ENCODE peak calls at places on chromosomes 13 and 19, in five cellular contexts. One of them, this sample, is unnamed.

GRCh38 chr13:56903710-56904109 is 237.0 kb upstream of the PRR20A start:
- DNase-seq in Karpas-422: no peak
- DNase-seq in neuronal stem cell: no peak
- DNase-seq in K562: no peak
- DNase-seq in CD8-positive, alpha-beta T cell: no peak
- DNase-seq in this sample: no peak

GRCh38 chr19:4622695-4623421 is 16.5 kb upstream of the TNFAIP8L1 start:
- DNase-seq in Karpas-422: no peak
- DNase-seq in neuronal stem cell: no peak
- DNase-seq in K562: peak
- DNase-seq in CD8-positive, alpha-beta T cell: no peak
- DNase-seq in this sample: peak

GRCh38 chr19:15101479-15102082 is 5.6 kb upstream of the SYDE1 start:
- DNase-seq in Karpas-422: peak
- DNase-seq in neuronal stem cell: no peak
- DNase-seq in K562: peak
- DNase-seq in CD8-positive, alpha-beta T cell: peak
- DNase-seq in this sample: peak

GRCh38 chr13:113411216-113412023 is 41.9 kb downstream of the ADPRHL1 start:
- DNase-seq in Karpas-422: no peak
- DNase-seq in neuronal stem cell: no peak
- DNase-seq in K562: no peak
- DNase-seq in CD8-positive, alpha-beta T cell: no peak
- DNase-seq in this sample: peak

GRCh38 chr19:48395499-48395898 is 2.0 kb downstream of the GRIN2D start:
- DNase-seq in Karpas-422: no peak
- DNase-seq in neuronal stem cell: no peak
- DNase-seq in K562: no peak
- DNase-seq in CD8-positive, alpha-beta T cell: no peak
- DNase-seq in this sample: no peak

GRCh38 chr19:55264531-55264930 is 5.7 kb upstream of the PPP6R1 start:
- DNase-seq in Karpas-422: no peak
- DNase-seq in neuronal stem cell: no peak
- DNase-seq in K562: no peak
- DNase-seq in CD8-positive, alpha-beta T cell: no peak
- DNase-seq in this sample: no peak

GRCh38 chr13:41812851-41813250 is 148.1 kb downstream of the VWA8 start:
- DNase-seq in Karpas-422: peak
- DNase-seq in neuronal stem cell: no peak
- DNase-seq in K562: no peak
- DNase-seq in CD8-positive, alpha-beta T cell: no peak
- DNase-seq in this sample: no peak

GRCh38 chr13:112447761-112448603 is 71.8 kb downstream of the SPACA7 start:
- DNase-seq in Karpas-422: no peak
- DNase-seq in neuronal stem cell: no peak
- DNase-seq in K562: no peak
- DNase-seq in CD8-positive, alpha-beta T cell: no peak
- DNase-seq in this sample: no peak

GRCh38 chr19:58229255-58229639 is 533 bp downstream of the ZNF544 start:
- DNase-seq in Karpas-422: peak
- DNase-seq in neuronal stem cell: no peak
- DNase-seq in K562: no peak
- DNase-seq in CD8-positive, alpha-beta T cell: no peak
- DNase-seq in this sample: peak

GRCh38 chr13:113750554-113751399 is 8.2 kb upstream of the TMEM255B start:
- DNase-seq in Karpas-422: no peak
- DNase-seq in neuronal stem cell: no peak
- DNase-seq in K562: no peak
- DNase-seq in CD8-positive, alpha-beta T cell: no peak
- DNase-seq in this sample: no peak

GRCh38 chr13:69857188-69857821 is 250.3 kb upstream of the ATXN8OS start:
- DNase-seq in Karpas-422: peak
- DNase-seq in neuronal stem cell: peak
- DNase-seq in K562: peak
- DNase-seq in CD8-positive, alpha-beta T cell: no peak
- DNase-seq in this sample: no peak

GRCh38 chr13:39281539-39282150 is 243.4 kb downstream of the NHLRC3 start:
- DNase-seq in Karpas-422: no peak
- DNase-seq in neuronal stem cell: no peak
- DNase-seq in K562: no peak
- DNase-seq in CD8-positive, alpha-beta T cell: no peak
- DNase-seq in this sample: no peak

GRCh38 chr19:58227964-58228583 is 640 bp upstream of the ZNF544 start:
- DNase-seq in Karpas-422: peak
- DNase-seq in neuronal stem cell: peak
- DNase-seq in K562: no peak
- DNase-seq in CD8-positive, alpha-beta T cell: no peak
- DNase-seq in this sample: peak

GRCh38 chr13:87872813-87873212 is 201.6 kb downstream of the SLITRK5 start:
- DNase-seq in Karpas-422: no peak
- DNase-seq in neuronal stem cell: no peak
- DNase-seq in K562: no peak
- DNase-seq in CD8-positive, alpha-beta T cell: no peak
- DNase-seq in this sample: no peak

GRCh38 chr19:1917926-1918325 is 12.7 kb downstream of the ADAT3 start:
- DNase-seq in Karpas-422: no peak
- DNase-seq in neuronal stem cell: no peak
- DNase-seq in K562: no peak
- DNase-seq in CD8-positive, alpha-beta T cell: no peak
- DNase-seq in this sample: no peak

GRCh38 chr19:3722443-3723109 is 14.4 kb downstream of the TJP3 start:
- DNase-seq in Karpas-422: no peak
- DNase-seq in neuronal stem cell: no peak
- DNase-seq in K562: peak
- DNase-seq in CD8-positive, alpha-beta T cell: no peak
- DNase-seq in this sample: peak

GRCh38 chr19:35882074-35882832 is 13.9 kb downstream of the APLP1 start:
- DNase-seq in Karpas-422: peak
- DNase-seq in neuronal stem cell: no peak
- DNase-seq in K562: peak
- DNase-seq in CD8-positive, alpha-beta T cell: no peak
- DNase-seq in this sample: peak

GRCh38 chr19:1074512-1075283 is 7.7 kb downstream of the ARHGAP45 start:
- DNase-seq in Karpas-422: peak
- DNase-seq in neuronal stem cell: no peak
- DNase-seq in K562: peak
- DNase-seq in CD8-positive, alpha-beta T cell: peak
- DNase-seq in this sample: no peak

GRCh38 chr19:8988204-8988603 is 22.0 kb downstream of the MUC16 start:
- DNase-seq in Karpas-422: peak
- DNase-seq in neuronal stem cell: no peak
- DNase-seq in K562: peak
- DNase-seq in CD8-positive, alpha-beta T cell: no peak
- DNase-seq in this sample: peak

GRCh38 chr13:25966086-25966485 is 85.7 kb downstream of the SHISA2 start:
- DNase-seq in Karpas-422: no peak
- DNase-seq in neuronal stem cell: no peak
- DNase-seq in K562: no peak
- DNase-seq in CD8-positive, alpha-beta T cell: no peak
- DNase-seq in this sample: no peak

GRCh38 chr19:34904846-34905527 is 21.7 kb upstream of the ZNF30 start:
- DNase-seq in Karpas-422: no peak
- DNase-seq in neuronal stem cell: no peak
- DNase-seq in K562: no peak
- DNase-seq in CD8-positive, alpha-beta T cell: no peak
- DNase-seq in this sample: no peak

GRCh38 chr19:33953023-33953422 is 156.4 kb downstream of the KCTD15 start:
- DNase-seq in Karpas-422: no peak
- DNase-seq in neuronal stem cell: no peak
- DNase-seq in K562: no peak
- DNase-seq in CD8-positive, alpha-beta T cell: no peak
- DNase-seq in this sample: no peak

GRCh38 chr19:57231686-57232085 is 863 bp downstream of the AURKC start:
- DNase-seq in Karpas-422: no peak
- DNase-seq in neuronal stem cell: no peak
- DNase-seq in K562: no peak
- DNase-seq in CD8-positive, alpha-beta T cell: no peak
- DNase-seq in this sample: no peak

GRCh38 chr19:19260417-19260816 is 12.7 kb downstream of the TM6SF2 start:
- DNase-seq in Karpas-422: no peak
- DNase-seq in neuronal stem cell: no peak
- DNase-seq in K562: no peak
- DNase-seq in CD8-positive, alpha-beta T cell: no peak
- DNase-seq in this sample: no peak

GRCh38 chr19:19263886-19264487 is 9.1 kb downstream of the TM6SF2 start:
- DNase-seq in Karpas-422: no peak
- DNase-seq in neuronal stem cell: no peak
- DNase-seq in K562: no peak
- DNase-seq in CD8-positive, alpha-beta T cell: no peak
- DNase-seq in this sample: no peak

GRCh38 chr19:19261350-19262189 is 11.5 kb downstream of the TM6SF2 start:
- DNase-seq in Karpas-422: no peak
- DNase-seq in neuronal stem cell: peak
- DNase-seq in K562: peak
- DNase-seq in CD8-positive, alpha-beta T cell: no peak
- DNase-seq in this sample: no peak

GRCh38 chr19:19260842-19261241 is 12.3 kb downstream of the TM6SF2 start:
- DNase-seq in Karpas-422: no peak
- DNase-seq in neuronal stem cell: no peak
- DNase-seq in K562: no peak
- DNase-seq in CD8-positive, alpha-beta T cell: no peak
- DNase-seq in this sample: no peak

GRCh38 chr19:19262190-19263057 is 10.7 kb downstream of the TM6SF2 start:
- DNase-seq in Karpas-422: no peak
- DNase-seq in neuronal stem cell: no peak
- DNase-seq in K562: peak
- DNase-seq in CD8-positive, alpha-beta T cell: no peak
- DNase-seq in this sample: no peak
- H3K4me3 ChIP-seq in Karpas-422: no peak
- H3K4me3 ChIP-seq in neuronal stem cell: peak
- H3K4me3 ChIP-seq in K562: no peak
- H3K4me3 ChIP-seq in CD8-positive, alpha-beta T cell: no peak
- H3K4me3 ChIP-seq in this sample: no peak

GRCh38 chr19:38565686-38566105 is 52.1 kb downstream of the MAP4K1 start:
- DNase-seq in Karpas-422: no peak
- DNase-seq in neuronal stem cell: no peak
- DNase-seq in K562: no peak
- DNase-seq in CD8-positive, alpha-beta T cell: no peak
- DNase-seq in this sample: no peak
- H3K4me3 ChIP-seq in Karpas-422: peak
- H3K4me3 ChIP-seq in neuronal stem cell: no peak
- H3K4me3 ChIP-seq in K562: no peak
- H3K4me3 ChIP-seq in CD8-positive, alpha-beta T cell: peak
- H3K4me3 ChIP-seq in this sample: no peak

GRCh38 chr19:54096642-54097106 is 3.9 kb downstream of the OSCAR start:
- DNase-seq in Karpas-422: no peak
- DNase-seq in neuronal stem cell: no peak
- DNase-seq in K562: peak
- DNase-seq in CD8-positive, alpha-beta T cell: no peak
- DNase-seq in this sample: no peak
- H3K4me3 ChIP-seq in Karpas-422: no peak
- H3K4me3 ChIP-seq in neuronal stem cell: no peak
- H3K4me3 ChIP-seq in K562: peak
- H3K4me3 ChIP-seq in CD8-positive, alpha-beta T cell: no peak
- H3K4me3 ChIP-seq in this sample: no peak

GRCh38 chr19:10105241-10106099 is 692 bp upstream of the PPAN start:
- DNase-seq in Karpas-422: no peak
- DNase-seq in neuronal stem cell: no peak
- DNase-seq in K562: peak
- DNase-seq in CD8-positive, alpha-beta T cell: peak
- DNase-seq in this sample: no peak

GRCh38 chr19:10106100-10106936 is at the start of gene PPAN:
- DNase-seq in Karpas-422: peak
- DNase-seq in neuronal stem cell: peak
- DNase-seq in K562: peak
- DNase-seq in CD8-positive, alpha-beta T cell: peak
- DNase-seq in this sample: peak

GRCh38 chr19:10109528-10109927 is 2.0 kb upstream of the P2RY11 start:
- DNase-seq in Karpas-422: no peak
- DNase-seq in neuronal stem cell: no peak
- DNase-seq in K562: peak
- DNase-seq in CD8-positive, alpha-beta T cell: no peak
- DNase-seq in this sample: no peak

GRCh38 chr19:10107254-10107653 is 1.1 kb downstream of the PPAN start:
- DNase-seq in Karpas-422: no peak
- DNase-seq in neuronal stem cell: no peak
- DNase-seq in K562: peak
- DNase-seq in CD8-positive, alpha-beta T cell: no peak
- DNase-seq in this sample: no peak

GRCh38 chr19:10107817-10108367 is 1.7 kb downstream of the PPAN start:
- DNase-seq in Karpas-422: no peak
- DNase-seq in neuronal stem cell: no peak
- DNase-seq in K562: peak
- DNase-seq in CD8-positive, alpha-beta T cell: no peak
- DNase-seq in this sample: no peak
- H3K4me3 ChIP-seq in Karpas-422: peak
- H3K4me3 ChIP-seq in neuronal stem cell: peak
- H3K4me3 ChIP-seq in K562: peak
- H3K4me3 ChIP-seq in CD8-positive, alpha-beta T cell: no peak
- H3K4me3 ChIP-seq in this sample: no peak

GRCh38 chr19:19169236-19170052 is 619 bp downstream of the MEF2B start:
- DNase-seq in Karpas-422: peak
- DNase-seq in neuronal stem cell: no peak
- DNase-seq in K562: no peak
- DNase-seq in CD8-positive, alpha-beta T cell: no peak
- DNase-seq in this sample: no peak
- H3K4me3 ChIP-seq in Karpas-422: peak
- H3K4me3 ChIP-seq in neuronal stem cell: no peak
- H3K4me3 ChIP-seq in K562: peak
- H3K4me3 ChIP-seq in CD8-positive, alpha-beta T cell: peak
- H3K4me3 ChIP-seq in this sample: peak

GRCh38 chr13:106753241-106753640 is 185.3 kb upstream of the ARGLU1 start:
- DNase-seq in Karpas-422: no peak
- DNase-seq in neuronal stem cell: no peak
- DNase-seq in K562: no peak
- DNase-seq in CD8-positive, alpha-beta T cell: no peak
- DNase-seq in this sample: peak

GRCh38 chr13:106756446-106756845 is 188.5 kb upstream of the ARGLU1 start:
- DNase-seq in Karpas-422: no peak
- DNase-seq in neuronal stem cell: peak
- DNase-seq in K562: no peak
- DNase-seq in CD8-positive, alpha-beta T cell: no peak
- DNase-seq in this sample: no peak

GRCh38 chr13:106752584-106753202 is 184.8 kb upstream of the ARGLU1 start:
- DNase-seq in Karpas-422: no peak
- DNase-seq in neuronal stem cell: peak
- DNase-seq in K562: no peak
- DNase-seq in CD8-positive, alpha-beta T cell: no peak
- DNase-seq in this sample: no peak

DNA sequence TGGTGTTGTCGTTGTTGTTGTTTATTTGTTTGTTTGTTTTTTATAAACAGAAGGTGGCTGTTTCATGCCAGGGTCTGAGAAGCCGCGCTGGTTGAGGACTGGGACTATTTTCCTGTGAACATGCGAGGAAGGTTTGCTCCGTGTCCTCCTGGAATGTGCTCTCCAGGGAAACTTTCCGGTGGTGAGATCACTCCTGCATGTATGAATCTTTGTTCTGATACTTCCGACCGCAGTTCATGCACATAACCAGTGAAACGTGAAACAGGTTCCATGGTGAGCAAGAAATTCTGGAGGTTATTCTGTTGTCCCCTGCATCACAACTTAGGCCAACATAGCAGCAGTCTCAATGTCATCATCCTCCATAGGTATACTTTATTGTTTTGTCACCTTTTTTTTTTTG is 187.6 kb upstream of the ARGLU1 start:
- DNase-seq in Karpas-422: no peak
- DNase-seq in neuronal stem cell: no peak
- DNase-seq in K562: no peak
- DNase-seq in CD8-positive, alpha-beta T cell: no peak
- DNase-seq in this sample: no peak
- H3K4me3 ChIP-seq in Karpas-422: no peak
- H3K4me3 ChIP-seq in neuronal stem cell: no peak
- H3K4me3 ChIP-seq in K562: no peak
- H3K4me3 ChIP-seq in CD8-positive, alpha-beta T cell: no peak
- H3K4me3 ChIP-seq in this sample: no peak

GRCh38 chr13:43242040-43242439 is 218.7 kb downstream of the DNAJC15 start:
- DNase-seq in Karpas-422: no peak
- DNase-seq in neuronal stem cell: no peak
- DNase-seq in K562: no peak
- DNase-seq in CD8-positive, alpha-beta T cell: no peak
- DNase-seq in this sample: no peak
- H3K4me3 ChIP-seq in Karpas-422: no peak
- H3K4me3 ChIP-seq in neuronal stem cell: no peak
- H3K4me3 ChIP-seq in K562: no peak
- H3K4me3 ChIP-seq in CD8-positive, alpha-beta T cell: no peak
- H3K4me3 ChIP-seq in this sample: no peak